ENCODE peak calls at places on chromosomes 13 and 19, in five cellular contexts. Z is brain microvascular endothelial cell, P is tibial nerve, Q is fibroblast of villous mesenchyme, F is mucosa of descending colon. N is an unnamed sample.

GRCh38 chr19:39557791-39558622 is 18.0 kb upstream of the EID2 start:
- DNase-seq in Z (peak), P (no peak), Q (peak), F (no peak), N (no peak)

GRCh38 chr19:42018503-42019193 is 24.6 kb upstream of the ATP1A3 start:
- DNase-seq in Z (peak), P (no peak), Q (no peak), F (no peak), N (no peak)

GRCh38 chr19:49997709-49998108 is 27.5 kb downstream of the VRK3 start:
- DNase-seq in Z (peak), P (no peak), Q (peak), F (no peak), N (no peak)

GRCh38 chr19:34405892-34406660 is 1.9 kb downstream of the PDCD2L start:
- DNase-seq in Z (no peak), P (no peak), Q (no peak), F (no peak), N (no peak)

GRCh38 chr19:3580156-3580955 is 4.9 kb upstream of the GIPC3 start:
- DNase-seq in Z (peak), P (no peak), Q (peak), F (no peak), N (no peak)

GRCh38 chr19:22545751-22546150 is 88.4 kb upstream of the ZNF492 start:
- DNase-seq in Z (no peak), P (no peak), Q (no peak), F (no peak), N (peak)

GRCh38 chr13:50626031-50626643 is 217.4 kb downstream of the DLEU7 start:
- DNase-seq in Z (peak), P (no peak), Q (peak), F (no peak), N (no peak)

GRCh38 chr13:33349314-33349995 is 63.9 kb upstream of the STARD13 start:
- DNase-seq in Z (peak), P (no peak), Q (peak), F (peak), N (no peak)

GRCh38 chr13:38763446-38764381 is 76.8 kb downstream of the FREM2 start:
- DNase-seq in Z (peak), P (no peak), Q (peak), F (no peak), N (no peak)

GRCh38 chr19:51803965-51804364 is 9.0 kb downstream of the FPR3 start:
- DNase-seq in Z (no peak), P (no peak), Q (no peak), F (no peak), N (no peak)

GRCh38 chr13:44142911-44143665 is 230.5 kb upstream of the SERP2 start:
- DNase-seq in Z (peak), P (no peak), Q (peak), F (no peak), N (no peak)

GRCh38 chr19:53394522-53394973 is 401 bp upstream of the ZNF765 start:
- DNase-seq in Z (no peak), P (peak), Q (peak), F (peak), N (peak)

GRCh38 chr13:104327217-104327616 is 1261.0 kb upstream of the SLC10A2 start:
- DNase-seq in Z (no peak), P (no peak), Q (peak), F (no peak), N (no peak)

GRCh38 chr13:34357435-34358232 is 539.7 kb downstream of the RFC3 start:
- DNase-seq in Z (peak), P (no peak), Q (peak), F (no peak), N (no peak)

GRCh38 chr19:33285441-33285927 is 16.9 kb downstream of the CEBPA start:
- DNase-seq in Z (no peak), P (no peak), Q (no peak), F (peak), N (no peak)

GRCh38 chr13:48126944-48127814 is 32.3 kb upstream of the MED4 start:
- DNase-seq in Z (peak), P (peak), Q (peak), F (no peak), N (no peak)

GRCh38 chr13:32408296-32408998 is 19.5 kb downstream of the N4BP2L1 start:
- DNase-seq in Z (no peak), P (no peak), Q (no peak), F (no peak), N (no peak)

GRCh38 chr13:85243831-85244230 is 555.4 kb downstream of the SLITRK6 start:
- DNase-seq in Z (no peak), P (no peak), Q (no peak), F (no peak), N (no peak)

GRCh38 chr13:45121421-45121820 is 1.1 kb downstream of the GTF2F2 start:
- DNase-seq in Z (peak), P (no peak), Q (peak), F (no peak), N (no peak)

GRCh38 chr19:13847900-13848677 is 28.8 kb upstream of the NANOS3 start:
- DNase-seq in Z (no peak), P (no peak), Q (no peak), F (no peak), N (no peak)

GRCh38 chr19:13849991-13850909 is 26.7 kb upstream of the NANOS3 start:
- DNase-seq in Z (peak), P (peak), Q (peak), F (peak), N (no peak)

GRCh38 chr19:13849277-13849676 is 27.7 kb upstream of the NANOS3 start:
- DNase-seq in Z (no peak), P (no peak), Q (no peak), F (peak), N (no peak)

GRCh38 chr19:13848811-13849241 is 28.1 kb upstream of the NANOS3 start:
- DNase-seq in Z (no peak), P (no peak), Q (no peak), F (no peak), N (no peak)

DNA sequence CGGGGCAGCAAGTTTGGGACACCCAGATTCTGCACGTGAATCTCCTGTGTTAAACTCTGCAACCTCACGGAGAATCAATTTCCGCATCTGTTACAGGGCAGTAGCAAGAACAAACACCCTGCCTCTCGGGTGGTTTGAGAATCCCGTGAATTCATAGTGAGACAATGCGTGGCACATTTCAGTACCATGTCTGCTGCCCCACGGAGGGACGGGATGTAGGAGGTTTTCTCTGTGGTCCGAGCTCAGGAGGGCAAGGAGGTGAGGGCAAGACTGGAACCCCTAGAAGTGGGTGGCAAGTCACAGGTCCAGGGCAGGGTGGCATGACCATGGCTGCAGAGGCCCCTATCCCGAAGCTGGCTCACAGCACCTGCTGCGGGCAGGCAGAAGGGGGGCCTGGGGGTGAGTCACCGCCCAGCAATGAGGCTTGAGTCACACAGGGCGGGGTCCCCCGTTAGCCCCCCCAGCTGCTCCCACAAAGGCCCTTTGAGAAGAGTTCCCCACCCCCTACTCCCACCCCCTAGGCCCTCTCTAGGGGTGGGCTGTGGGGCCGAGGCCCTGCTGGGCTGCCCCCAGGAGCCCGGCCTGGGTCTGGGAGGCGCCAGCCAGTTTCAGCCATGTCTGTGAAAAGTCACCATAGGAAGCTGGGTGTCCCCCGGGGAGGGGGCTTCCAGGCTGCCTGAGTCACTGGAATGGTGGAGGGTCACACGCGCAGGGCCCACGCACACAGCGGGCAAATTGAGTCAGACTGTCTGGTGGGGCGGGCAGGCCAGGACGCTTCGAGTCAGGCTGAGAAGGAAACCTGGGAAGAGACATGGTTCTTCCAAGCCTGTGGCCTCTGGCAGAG is 25.8 kb upstream of the NANOS3 start:
- DNase-seq in Z (peak), P (peak), Q (peak), F (peak), N (peak)
- TF ChIP-seq CTCF in Z (no peak), P (no peak), Q (no peak), F (no peak), N (no peak)

GRCh38 chr19:16193466-16193865 is 4.2 kb upstream of the AP1M1 start:
- DNase-seq in Z (no peak), P (no peak), Q (no peak), F (no peak), N (no peak)
- TF ChIP-seq CTCF in Z (no peak), P (no peak), Q (no peak), F (no peak), N (no peak)

DNA sequence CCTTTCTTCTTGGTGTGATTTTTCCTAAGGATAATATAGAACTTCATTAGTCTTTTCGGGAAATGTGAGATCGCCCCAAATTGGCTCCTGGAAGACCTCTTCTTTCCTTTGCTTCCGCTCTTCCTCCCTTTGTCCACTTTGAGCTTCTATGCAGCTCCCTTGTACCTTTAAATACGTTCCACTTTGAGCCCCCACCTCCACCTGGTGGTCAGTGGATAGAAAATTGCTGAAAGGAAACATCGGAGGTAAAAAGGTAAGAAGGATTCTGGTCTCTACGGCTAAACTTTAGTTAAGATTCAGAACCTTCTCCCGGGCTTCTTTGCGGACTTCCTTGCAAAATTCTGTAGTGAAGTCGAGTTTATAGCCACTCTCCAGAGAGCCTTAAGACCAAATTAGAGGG is 55.0 kb upstream of the TM9SF2 start:
- DNase-seq in Z (no peak), P (no peak), Q (no peak), F (no peak), N (no peak)
- TF ChIP-seq CTCF in Z (peak), P (no peak), Q (no peak), F (no peak), N (no peak)

GRCh38 chr19:11890634-11891033 is 3.1 kb downstream of the ZNF69 start:
- DNase-seq in Z (no peak), P (no peak), Q (no peak), F (no peak), N (no peak)

GRCh38 chr19:11887247-11887617 is 350 bp upstream of the ZNF69 start:
- DNase-seq in Z (no peak), P (no peak), Q (no peak), F (no peak), N (no peak)

GRCh38 chr19:11887618-11888531 is at the start of gene ZNF69:
- DNase-seq in Z (peak), P (peak), Q (peak), F (peak), N (peak)
- TF ChIP-seq CTCF in Z (peak), P (no peak), Q (no peak), F (no peak), N (no peak)

GRCh38 chr19:12495002-12495802 is 10.6 kb upstream of the ZNF709 start:
- DNase-seq in Z (peak), P (peak), Q (peak), F (peak), N (peak)
- TF ChIP-seq CTCF in Z (peak), P (peak), Q (peak), F (peak), N (no peak)

GRCh38 chr19:31249217-31249616 is 100.0 kb downstream of the TSHZ3 start:
- DNase-seq in Z (no peak), P (no peak), Q (no peak), F (no peak), N (no peak)
- TF ChIP-seq CTCF in Z (peak), P (no peak), Q (peak), F (no peak), N (no peak)

GRCh38 chr13:53778937-53779336 is 750.3 kb downstream of the OLFM4 start:
- DNase-seq in Z (no peak), P (no peak), Q (no peak), F (no peak), N (no peak)

GRCh38 chr13:53775807-53776206 is 747.2 kb downstream of the OLFM4 start:
- DNase-seq in Z (no peak), P (no peak), Q (no peak), F (no peak), N (no peak)
- TF ChIP-seq CTCF in Z (no peak), P (no peak), Q (no peak), F (no peak), N (no peak)

DNA sequence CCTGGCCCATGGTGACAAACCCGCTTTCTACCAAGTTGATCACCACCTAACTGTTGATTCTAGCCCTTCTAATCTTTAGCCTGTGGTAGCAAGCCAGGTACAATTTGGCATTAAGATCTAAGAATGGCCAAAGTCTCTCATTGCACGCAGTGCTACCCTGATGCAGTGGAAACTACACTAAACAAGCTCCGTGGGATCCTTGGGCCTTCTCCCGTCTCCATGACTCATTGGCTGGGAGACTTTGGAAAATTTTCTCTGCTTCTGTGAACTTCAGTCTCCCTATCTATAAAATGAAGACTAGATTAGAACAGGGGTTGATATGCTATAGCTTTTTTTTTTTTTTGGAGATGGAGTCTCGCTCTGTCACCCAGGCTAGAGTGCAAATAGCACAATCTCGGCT is 223.0 kb downstream of the TSHZ3 start:
- DNase-seq in Z (no peak), P (no peak), Q (no peak), F (no peak), N (no peak)
- TF ChIP-seq CTCF in Z (no peak), P (no peak), Q (no peak), F (no peak), N (no peak)